ENCODE peak calls at places on chromosomes 2 and 18, in five cellular contexts. E, A, X, F and Y are unnamed samples.

GRCh38 chr2:178522950-178523595 is 42.8 kb downstream of the PLEKHA3 start:
- DNase-seq in A (peak), F (peak), E (peak), X (peak), Y (peak)

GRCh38 chr2:120319686-120320317 is 26.1 kb upstream of the INHBB start:
- DNase-seq in A (no peak), X (no peak), F (no peak), E (no peak), Y (no peak)

GRCh38 chr2:44244135-44244871 is 31.0 kb upstream of the SLC3A1 start:
- DNase-seq in X (no peak), A (peak), F (no peak), E (peak), Y (peak)

GRCh38 chr2:233380132-233381012 is 26.1 kb downstream of the DGKD start:
- DNase-seq in F (no peak), X (no peak), E (no peak), A (peak), Y (no peak)

GRCh38 chr2:12052771-12053170 is 306.3 kb downstream of the LPIN1 start:
- DNase-seq in X (no peak), F (no peak), A (no peak), E (no peak), Y (no peak)

GRCh38 chr2:123993728-123994323 is 31.3 kb upstream of the CNTNAP5 start:
- DNase-seq in X (peak), E (peak), F (no peak), A (peak), Y (no peak)

GRCh38 chr2:66573412-66573811 is 138.5 kb downstream of the MEIS1 start:
- DNase-seq in A (no peak), X (no peak), F (no peak), E (no peak), Y (no peak)

GRCh38 chr18:56869189-56869777 is 218.1 kb downstream of the WDR7 start:
- DNase-seq in A (peak), F (peak), X (no peak), E (peak), Y (peak)

GRCh38 chr2:12448846-12449480 is 267.8 kb upstream of the TRIB2 start:
- DNase-seq in X (no peak), A (peak), E (no peak), F (no peak), Y (no peak)

GRCh38 chr2:74206180-74206688 is 7.8 kb downstream of the MTHFD2 start:
- DNase-seq in F (peak), A (peak), X (no peak), E (no peak), Y (no peak)

GRCh38 chr18:71809711-71810110 is 734.4 kb downstream of the CBLN2 start:
- DNase-seq in X (no peak), A (no peak), E (no peak), F (no peak), Y (no peak)

GRCh38 chr2:220885593-220885992 is 686.5 kb downstream of the EPHA4 start:
- DNase-seq in E (no peak), F (peak), X (no peak), A (no peak), Y (no peak)

GRCh38 chr2:67919490-67919889 is 143.3 kb downstream of the C1D start:
- DNase-seq in X (no peak), A (peak), F (no peak), E (no peak), Y (no peak)

GRCh38 chr2:15472133-15472532 is 89.0 kb downstream of the NBAS start:
- DNase-seq in E (no peak), F (no peak), A (no peak), X (no peak), Y (no peak)

GRCh38 chr2:53473236-53473635 is 294.4 kb upstream of the CHAC2 start:
- DNase-seq in A (peak), E (peak), X (no peak), F (no peak), Y (no peak)

GRCh38 chr2:144330951-144331651 is 188.8 kb downstream of the ZEB2 start:
- DNase-seq in X (no peak), A (peak), F (no peak), E (no peak), Y (no peak)

GRCh38 chr18:44679912-44680270 is 797 bp upstream of the SETBP1 start:
- DNase-seq in A (peak), X (no peak), E (no peak), F (no peak), Y (no peak)

GRCh38 chr2:198657520-198658121 is 800.1 kb downstream of the SATB2 start:
- DNase-seq in F (no peak), A (peak), X (no peak), E (peak), Y (peak)

GRCh38 chr2:111072220-111072871 is 48.4 kb upstream of the BCL2L11 start:
- DNase-seq in A (no peak), E (no peak), F (no peak), X (no peak), Y (no peak)

GRCh38 chr18:55115606-55116005 is 156.3 kb upstream of the CCDC68 start:
- DNase-seq in E (no peak), A (no peak), X (no peak), F (no peak), Y (no peak)

GRCh38 chr18:13823707-13824395 is at the start of gene MC5R:
- DNase-seq in A (peak), F (no peak), X (no peak), E (peak), Y (no peak)

GRCh38 chr2:1995987-1996386 is 251.7 kb upstream of the PXDN start:
- DNase-seq in E (no peak), A (no peak), F (no peak), X (no peak), Y (no peak)

GRCh38 chr2:75605770-75606535 is 40.6 kb upstream of the MRPL19 start:
- DNase-seq in F (no peak), A (no peak), X (no peak), E (peak), Y (no peak)
- TF ChIP-seq YY1 in F (no peak), A (no peak), X (no peak), E (no peak), Y (no peak)

GRCh38 chr2:189221811-189222210 is 42.2 kb upstream of the COL5A2 start:
- DNase-seq in X (no peak), E (no peak), F (no peak), A (no peak), Y (no peak)
- TF ChIP-seq CEBPB in X (no peak), E (no peak), F (no peak), A (no peak), Y (no peak)

DNA sequence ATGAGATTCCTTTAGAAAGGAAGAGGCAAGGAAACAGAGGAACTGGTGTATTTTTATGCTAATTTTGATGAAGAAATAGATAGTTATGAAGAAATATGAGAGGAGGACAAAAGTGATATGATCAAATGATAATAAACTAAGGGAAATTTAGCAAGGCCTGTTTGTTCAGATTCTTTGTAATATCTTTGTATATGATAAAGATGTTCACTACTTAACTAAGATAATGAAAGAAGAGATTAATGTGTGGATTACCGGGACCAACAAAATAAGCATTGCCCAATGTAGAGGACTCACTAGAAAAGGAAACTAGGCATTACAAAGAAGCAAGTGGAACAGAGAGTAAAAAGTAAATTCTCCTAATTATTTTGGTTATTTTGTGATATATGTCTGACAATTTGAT is 99.0 kb upstream of the FIGN start:
- DNase-seq in X (no peak), E (no peak), A (no peak), F (no peak), Y (no peak)
- H3K27ac ChIP-seq in X (no peak), E (no peak), A (no peak), F (no peak), Y (no peak)

GRCh38 chr18:74040008-74040407 is 107.6 kb downstream of the FBXO15 start:
- DNase-seq in A (no peak), F (no peak), E (no peak), X (no peak), Y (no peak)

DNA sequence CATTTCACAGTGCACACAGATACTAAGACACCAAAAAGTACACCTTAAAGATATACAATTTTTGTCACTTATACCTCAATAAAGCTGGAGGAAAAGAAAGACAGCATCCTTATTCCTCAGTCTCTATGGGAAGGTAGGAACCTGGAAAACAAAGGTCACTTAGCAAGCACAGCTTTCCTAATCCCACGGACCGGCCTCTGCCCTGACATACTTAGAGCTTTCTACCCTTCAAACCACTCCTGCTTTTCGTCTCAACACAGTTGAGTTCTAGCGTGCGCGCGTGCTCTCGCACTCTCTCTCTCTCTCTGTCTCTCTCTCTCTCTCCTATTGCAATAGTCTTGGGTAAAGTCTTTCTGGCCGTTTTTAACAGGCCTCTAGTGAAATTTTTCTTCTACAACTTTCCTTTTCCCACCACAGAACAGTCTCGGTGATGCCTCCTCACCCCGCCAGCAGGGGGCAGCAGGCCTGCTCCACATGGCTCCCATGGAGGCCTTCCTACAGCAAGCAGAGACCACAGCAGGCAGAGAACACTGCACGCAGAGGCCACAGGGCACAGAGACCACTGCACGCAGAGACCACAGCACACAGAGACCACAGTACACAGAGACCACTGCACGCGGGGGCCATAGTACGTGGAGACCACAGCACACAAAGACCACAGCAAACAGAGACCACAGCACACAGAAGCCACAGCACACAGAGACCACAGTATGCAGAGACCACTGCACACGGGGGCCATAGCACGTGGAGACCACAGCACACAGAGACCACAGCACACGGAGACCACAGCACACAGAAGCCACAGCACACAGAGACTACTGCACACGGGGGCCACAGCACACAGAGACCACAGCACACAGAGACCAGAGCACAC is 106.9 kb downstream of the FBXO15 start:
- DNase-seq in A (peak), F (no peak), X (no peak), E (peak), Y (peak)
- TF ChIP-seq YY1 in A (no peak), F (peak), X (peak), E (peak), Y (no peak)

DNA sequence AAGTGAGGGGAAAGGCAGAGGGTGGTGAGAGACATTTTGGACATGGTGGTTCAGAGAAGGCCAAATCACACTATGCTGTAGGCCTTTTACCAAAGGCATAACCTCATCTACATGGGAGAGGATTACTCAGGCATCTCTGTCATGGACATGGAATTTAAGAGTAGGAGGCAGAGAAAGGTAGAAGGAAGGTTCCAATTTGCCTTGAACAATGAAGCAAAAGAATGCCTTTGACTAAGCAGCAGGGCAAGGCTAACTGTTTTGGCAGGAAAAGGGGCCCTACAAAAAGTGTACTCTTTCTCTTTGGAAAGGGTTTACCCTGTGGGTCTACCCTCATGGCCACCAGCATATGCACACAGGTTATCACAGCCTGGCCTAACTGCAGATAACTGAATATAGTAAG is 45.6 kb upstream of the RNU4ATAC start:
- DNase-seq in F (no peak), E (no peak), X (no peak), A (no peak), Y (no peak)
- TF ChIP-seq CEBPB in F (no peak), E (no peak), X (no peak), A (no peak), Y (no peak)

GRCh38 chr2:62309465-62310091 is 113.7 kb downstream of the B3GNT2 start:
- DNase-seq in A (peak), F (peak), E (no peak), X (no peak), Y (no peak)
- H3K27ac ChIP-seq in A (peak), F (peak), E (no peak), X (no peak), Y (no peak)

DNA sequence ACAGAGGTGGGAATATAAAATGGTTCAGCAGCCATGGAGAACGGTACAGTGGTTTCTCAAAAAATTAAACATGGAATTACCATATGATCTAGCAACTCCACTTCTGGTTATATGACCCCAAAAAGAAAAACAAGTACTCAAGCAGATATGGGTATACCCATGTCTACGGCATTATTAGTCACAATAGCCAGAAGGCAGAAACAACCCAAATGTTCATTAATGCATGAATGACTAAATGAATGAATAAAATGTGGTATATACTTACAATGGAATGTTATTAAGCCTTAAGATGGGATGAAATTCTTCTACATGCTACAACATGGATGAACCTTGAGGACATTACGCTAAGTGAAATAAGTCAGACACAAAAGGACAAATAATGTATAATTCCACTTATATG is 266.8 kb upstream of the FBXO11 start:
- DNase-seq in E (no peak), X (no peak), F (no peak), A (no peak), Y (no peak)
- TF ChIP-seq YY1 in E (no peak), X (no peak), F (no peak), A (no peak), Y (no peak)

GRCh38 chr18:49495074-49495473 is 8.0 kb upstream of the C18orf32 start:
- DNase-seq in A (no peak), X (no peak), F (no peak), E (no peak), Y (no peak)

GRCh38 chr18:49494660-49495059 is 7.6 kb upstream of the C18orf32 start:
- DNase-seq in X (no peak), E (no peak), A (no peak), F (no peak), Y (no peak)

GRCh38 chr18:49499046-49499637 is 12.1 kb upstream of the C18orf32 start:
- DNase-seq in E (no peak), X (no peak), A (no peak), F (no peak), Y (no peak)

GRCh38 chr18:49495480-49495879 is 8.4 kb upstream of the C18orf32 start:
- DNase-seq in F (no peak), X (no peak), E (no peak), A (no peak), Y (no peak)

GRCh38 chr18:49500136-49500921 is 13.3 kb upstream of the C18orf32 start:
- DNase-seq in F (no peak), E (no peak), A (no peak), X (no peak), Y (no peak)
- TF ChIP-seq CEBPB in F (no peak), E (no peak), A (no peak), X (no peak), Y (no peak)

GRCh38 chr2:156455366-156455975 is 19.3 kb downstream of the GPD2 start:
- DNase-seq in F (no peak), A (no peak), X (no peak), E (no peak), Y (peak)
- H3K27ac ChIP-seq in F (no peak), A (no peak), X (no peak), E (no peak), Y (no peak)

DNA sequence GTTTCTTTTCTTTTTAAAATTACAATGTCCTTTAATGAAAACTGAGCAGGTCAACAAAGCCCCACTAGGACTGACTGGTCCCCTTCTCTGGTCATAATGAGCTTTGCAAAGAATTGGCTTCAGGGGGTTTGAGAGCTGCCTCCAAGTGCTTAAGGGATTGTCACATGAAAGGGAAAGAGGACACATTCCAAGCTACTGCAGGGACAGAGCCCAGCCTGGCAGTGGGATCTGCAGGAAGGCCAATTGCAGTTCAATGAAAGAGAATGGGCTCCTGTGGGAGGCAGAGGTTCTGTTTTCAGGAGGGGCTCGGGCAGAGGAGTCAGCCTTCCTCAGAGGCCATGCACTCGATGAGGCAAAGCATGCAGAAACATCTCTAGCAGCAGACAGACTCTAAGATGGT is 84.1 kb upstream of the ACKR3 start:
- DNase-seq in A (no peak), F (no peak), E (no peak), X (no peak), Y (no peak)
- TF ChIP-seq YY1 in A (no peak), F (no peak), E (no peak), X (no peak), Y (no peak)